ENCODE peak calls at places on chromosomes 16 and 17, in nine cellular contexts. R is mesothelial cell of epicardium; H is NCI-H146; T is AG10803; K is RWPE1; Y is progenitor cell of endocrine pancreas; S is posterior vena cava; L is head of caudate nucleus; E is activated CD4-positive, alpha-beta T cell treated with anti-CD3 and anti-CD28 coated beads for 48 hours. M is an unnamed sample.
A peak's percentile ranks its signal among the peaks of the same experiment; 100 is the strongest.

GRCh38 chr17:49894761-49895160 is 46.9 kb upstream of the TAC4 start:
- DNase-seq in R (no peak), H (no peak), T (no peak), K (peak; percentile 27), Y (no peak), S (no peak), L (no peak), E (no peak), M (no peak)

GRCh38 chr16:3819741-3820724 is 60.5 kb downstream of the CREBBP start:
- DNase-seq in R (no peak), H (peak; percentile 93), T (peak; percentile 85), K (peak; percentile 82), Y (no peak), S (no peak), L (no peak), E (no peak), M (no peak)

GRCh38 chr17:81527591-81528383 is at the start of gene FSCN2:
- DNase-seq in R (no peak), H (no peak), T (no peak), K (no peak), Y (no peak), S (no peak), L (no peak), E (no peak), M (no peak)

GRCh38 chr16:29148867-29149272 is 164.0 kb downstream of the LAT start:
- DNase-seq in R (no peak), H (no peak), T (no peak), K (no peak), Y (no peak), S (no peak), L (no peak), E (peak; percentile 64), M (no peak)

GRCh38 chr16:50360779-50361178 is 8.0 kb downstream of the BRD7 start:
- DNase-seq in R (no peak), H (no peak), T (no peak), K (no peak), Y (no peak), S (no peak), L (no peak), E (no peak), M (no peak)

GRCh38 chr17:78214016-78214705 is at the start of gene BIRC5:
- DNase-seq in R (peak; percentile 91), H (peak; percentile 94), T (peak; percentile 80), K (peak; percentile 94), Y (peak; percentile 84), S (peak; percentile 97), L (peak; percentile 86), E (peak; percentile 96), M (peak; percentile 39)

GRCh38 chr17:7045492-7046126 is 1.7 kb upstream of the SLC16A11 start:
- DNase-seq in R (no peak), H (peak; percentile 28), T (peak; percentile 81), K (peak; percentile 33), Y (no peak), S (no peak), L (no peak), E (peak; percentile 49), M (no peak)

GRCh38 chr17:58079300-58080033 is 3.8 kb upstream of the DYNLL2 start:
- DNase-seq in R (no peak), H (no peak), T (no peak), K (no peak), Y (no peak), S (no peak), L (no peak), E (no peak), M (no peak)

GRCh38 chr17:50423553-50424159 is 2.4 kb upstream of the ACSF2 start:
- DNase-seq in R (no peak), H (peak; percentile 91), T (peak; percentile 93), K (peak; percentile 91), Y (no peak), S (no peak), L (no peak), E (no peak), M (peak; percentile 39)

GRCh38 chr16:75120253-75120652 is 3.7 kb upstream of the LDHD start:
- DNase-seq in R (no peak), H (no peak), T (no peak), K (no peak), Y (no peak), S (no peak), L (no peak), E (no peak), M (no peak)

GRCh38 chr17:56983380-56983779 is 5.4 kb downstream of the SCPEP1 start:
- DNase-seq in R (no peak), H (no peak), T (no peak), K (no peak), Y (no peak), S (no peak), L (no peak), E (no peak), M (no peak)

GRCh38 chr17:42803074-42803883 is 4.6 kb downstream of the CNTD1 start:
- DNase-seq in R (no peak), H (peak; percentile 81), T (no peak), K (no peak), Y (no peak), S (no peak), L (no peak), E (no peak), M (no peak)

GRCh38 chr16:72474511-72475123 is 302.7 kb upstream of the PMFBP1 start:
- DNase-seq in R (no peak), H (no peak), T (peak; percentile 91), K (no peak), Y (no peak), S (no peak), L (no peak), E (no peak), M (no peak)

GRCh38 chr16:66923247-66923851 is 2.0 kb downstream of the RRAD start:
- DNase-seq in R (no peak), H (no peak), T (no peak), K (no peak), Y (no peak), S (no peak), L (peak; percentile 36), E (no peak), M (no peak)

GRCh38 chr17:75240394-75241142 is 20.8 kb downstream of the GGA3 start:
- DNase-seq in R (no peak), H (no peak), T (peak; percentile 24), K (no peak), Y (no peak), S (no peak), L (peak; percentile 88), E (peak; percentile 68), M (no peak)

GRCh38 chr16:57528499-57529323 is 7.7 kb downstream of the CCDC102A start:
- DNase-seq in R (no peak), H (no peak), T (no peak), K (no peak), Y (peak; percentile 58), S (peak; percentile 76), L (no peak), E (no peak), M (no peak)

GRCh38 chr17:6170349-6170748 is 100.2 kb downstream of the WSCD1 start:
- DNase-seq in R (no peak), H (no peak), T (no peak), K (no peak), Y (no peak), S (no peak), L (no peak), E (no peak), M (no peak)

GRCh38 chr17:74157366-74157765 is 46.1 kb upstream of the RPL38 start:
- DNase-seq in R (no peak), H (no peak), T (no peak), K (no peak), Y (no peak), S (peak; percentile 52), L (no peak), E (no peak), M (no peak)

GRCh38 chr16:50251375-50252081 is 14.8 kb upstream of the ADCY7 start:
- DNase-seq in R (no peak), H (no peak), T (peak; percentile 96), K (no peak), Y (no peak), S (peak; percentile 85), L (no peak), E (no peak), M (no peak)

GRCh38 chr16:48220891-48221290 is 23.2 kb upstream of the LONP2 start:
- DNase-seq in R (no peak), H (no peak), T (no peak), K (no peak), Y (no peak), S (no peak), L (no peak), E (no peak), M (no peak)

GRCh38 chr17:75981019-75981615 is 2.1 kb downstream of the TEN1 start:
- DNase-seq in R (no peak), H (no peak), T (peak; percentile 52), K (no peak), Y (no peak), S (no peak), L (no peak), E (no peak), M (no peak)

GRCh38 chr17:30495586-30495985 is 18.4 kb downstream of the GOSR1 start:
- DNase-seq in R (no peak), H (no peak), T (no peak), K (no peak), Y (no peak), S (no peak), L (no peak), E (no peak), M (no peak)

GRCh38 chr16:11128211-11129123 is 127.5 kb downstream of the SOCS1 start:
- DNase-seq in R (no peak), H (no peak), T (peak; percentile 73), K (no peak), Y (no peak), S (peak; percentile 54), L (no peak), E (no peak), M (no peak)

GRCh38 chr17:8745586-8746500 is 1.2 kb upstream of the CCDC42 start:
- DNase-seq in R (peak; percentile 86), H (peak; percentile 28), T (peak; percentile 36), K (peak; percentile 59), Y (peak; percentile 82), S (peak; percentile 92), L (peak; percentile 38), E (peak; percentile 84), M (no peak)

GRCh38 chr17:34305606-34306005 is 13.6 kb upstream of the CCL8 start:
- DNase-seq in R (no peak), H (no peak), T (peak; percentile 37), K (no peak), Y (no peak), S (no peak), L (no peak), E (no peak), M (no peak)

GRCh38 chr16:82146957-82147356 is 23.1 kb downstream of the MPHOSPH6 start:
- DNase-seq in R (no peak), H (no peak), T (no peak), K (no peak), Y (no peak), S (no peak), L (peak; percentile 38), E (no peak), M (no peak)

GRCh38 chr17:82257473-82257872 is 16.0 kb downstream of the CSNK1D start:
- DNase-seq in R (no peak), H (no peak), T (no peak), K (no peak), Y (no peak), S (no peak), L (peak; percentile 76), E (peak; percentile 67), M (no peak)

GRCh38 chr16:79182618-79183017 is 417.9 kb downstream of the MAF start:
- DNase-seq in R (no peak), H (no peak), T (no peak), K (peak; percentile 20), Y (no peak), S (no peak), L (no peak), E (peak; percentile 11), M (no peak)

GRCh38 chr17:72916991-72917390 is 175.5 kb downstream of the SLC39A11 start:
- DNase-seq in R (no peak), H (no peak), T (peak; percentile 31), K (no peak), Y (no peak), S (no peak), L (no peak), E (no peak), M (no peak)

GRCh38 chr16:31265329-31266245 is 5.8 kb downstream of the ITGAM start:
- DNase-seq in R (no peak), H (no peak), T (no peak), K (peak; percentile 80), Y (no peak), S (no peak), L (no peak), E (peak; percentile 87), M (no peak)

GRCh38 chr17:80931421-80932265 is 60.0 kb upstream of the CHMP6 start:
- DNase-seq in R (no peak), H (peak; percentile 29), T (peak; percentile 90), K (no peak), Y (no peak), S (peak; percentile 60), L (no peak), E (no peak), M (no peak)